ENCODE peak calls at places on chromosomes 3 and 15, in eight cellular contexts. Z is IMR-90, P is mesendoderm, S is islet precursor cell, V is chondrocyte, L is kidney tubule cell, W is lower lobe of right lung, T is globus pallidus. B is an unnamed sample.
A peak's percentile ranks its signal among the peaks of the same experiment; 100 is the strongest.

GRCh38 chr3:122577409-122578028 is at the start of gene PARP15:
- DNase-seq in L (no peak), P (peak; percentile 30), T (no peak), V (no peak), Z (no peak), W (peak; percentile 51), S (no peak), B (no peak)

GRCh38 chr3:59895972-59896371 is 846.1 kb upstream of the CFAP20DC start:
- DNase-seq in T (no peak), Z (no peak), S (no peak), V (no peak), W (no peak), P (no peak), L (no peak), B (no peak)

GRCh38 chr3:24272875-24273274 is 221.8 kb downstream of the THRB start:
- DNase-seq in Z (no peak), T (no peak), V (no peak), S (no peak), L (peak; percentile 72), W (no peak), P (peak; percentile 22), B (no peak)

GRCh38 chr15:35557544-35557943 is 11.6 kb upstream of the DPH6 start:
- DNase-seq in L (peak; percentile 73), P (peak; percentile 66), V (no peak), Z (peak; percentile 90), T (no peak), W (no peak), S (no peak), B (peak; percentile 45)

GRCh38 chr3:49716169-49716568 is 3.3 kb downstream of the AMIGO3 start:
- DNase-seq in Z (no peak), V (no peak), P (no peak), T (no peak), S (peak; percentile 31), W (no peak), L (no peak), B (no peak)

GRCh38 chr3:195065142-195065863 is 205.7 kb downstream of the XXYLT1 start:
- DNase-seq in L (no peak), W (peak; percentile 39), Z (no peak), P (no peak), T (no peak), S (no peak), V (peak; percentile 85), B (no peak)

GRCh38 chr3:102353804-102354203 is 81.0 kb upstream of the ZPLD1 start:
- DNase-seq in S (no peak), Z (no peak), L (no peak), T (no peak), P (no peak), W (no peak), V (no peak), B (no peak)

GRCh38 chr15:44243146-44243545 is 45.4 kb upstream of the GOLM2 start:
- DNase-seq in S (no peak), V (no peak), P (no peak), T (peak; percentile 26), Z (no peak), W (no peak), L (no peak), B (no peak)

GRCh38 chr3:126309861-126310655 is 47.1 kb downstream of the KLF15 start:
- DNase-seq in W (no peak), S (no peak), T (no peak), L (no peak), P (no peak), V (no peak), Z (no peak), B (no peak)

GRCh38 chr15:55741592-55742497 is 1.1 kb downstream of the PRTG start:
- DNase-seq in Z (no peak), W (no peak), T (no peak), V (no peak), P (peak; percentile 67), L (peak; percentile 35), S (no peak), B (no peak)

GRCh38 chr15:41655716-41656115 is 4.5 kb upstream of the MGA start:
- DNase-seq in W (no peak), P (no peak), T (no peak), L (peak; percentile 16), V (no peak), S (no peak), Z (peak; percentile 73), B (no peak)

GRCh38 chr3:149466192-149466591 is 8.3 kb upstream of the TM4SF4 start:
- DNase-seq in L (peak; percentile 83), S (peak; percentile 80), T (no peak), V (no peak), Z (peak; percentile 90), P (peak; percentile 76), W (no peak), B (peak; percentile 74)

GRCh38 chr3:171828852-171829770 is 14.0 kb upstream of the TMEM212 start:
- DNase-seq in V (no peak), W (no peak), Z (no peak), T (no peak), S (no peak), P (no peak), L (no peak), B (no peak)

GRCh38 chr15:65211157-65211982 is at the start of gene CILP:
- DNase-seq in S (no peak), V (no peak), W (no peak), L (no peak), T (no peak), P (no peak), Z (peak; percentile 59), B (no peak)

GRCh38 chr15:71730277-71731144 is 79.8 kb upstream of the NR2E3 start:
- DNase-seq in P (peak; percentile 60), Z (peak; percentile 77), S (peak; percentile 71), L (peak; percentile 66), V (no peak), W (no peak), T (peak; percentile 59), B (peak; percentile 47)

GRCh38 chr3:23884481-23884880 is 32.3 kb downstream of the NKIRAS1 start:
- DNase-seq in Z (no peak), T (no peak), P (peak; percentile 50), W (no peak), L (no peak), V (no peak), S (no peak), B (no peak)

GRCh38 chr3:124627501-124627908 is 102.7 kb upstream of the UMPS start:
- DNase-seq in Z (peak; percentile 10), V (no peak), S (peak; percentile 71), P (peak; percentile 95), L (no peak), W (no peak), T (no peak), B (no peak)

GRCh38 chr3:84978833-84979232 is 20.0 kb downstream of the CADM2 start:
- DNase-seq in S (no peak), T (peak; percentile 58), V (no peak), L (no peak), P (no peak), W (no peak), Z (no peak), B (no peak)

GRCh38 chr15:70778258-70779076 is 15.1 kb upstream of the UACA start:
- DNase-seq in Z (peak; percentile 94), T (no peak), V (no peak), W (no peak), P (no peak), L (peak; percentile 89), S (no peak), B (peak; percentile 71)

GRCh38 chr3:10142707-10143560 is 1.4 kb downstream of the VHL start:
- DNase-seq in T (no peak), V (no peak), W (no peak), S (no peak), P (peak; percentile 30), Z (no peak), L (peak; percentile 26), B (no peak)

GRCh38 chr3:31423522-31423921 is 109.2 kb upstream of the STT3B start:
- DNase-seq in P (no peak), V (no peak), T (no peak), S (peak; percentile 77), Z (peak; percentile 57), L (peak; percentile 66), W (no peak), B (no peak)

GRCh38 chr3:45509768-45510129 is 84.8 kb upstream of the LIMD1 start:
- DNase-seq in L (no peak), P (no peak), V (no peak), S (no peak), W (no peak), T (no peak), Z (no peak), B (no peak)

GRCh38 chr3:14209596-14210280 is 31.1 kb downstream of the LSM3 start:
- DNase-seq in W (no peak), T (no peak), L (no peak), P (no peak), S (peak; percentile 62), Z (peak; percentile 56), V (no peak), B (no peak)

GRCh38 chr3:64957639-64958038 is 269.8 kb upstream of the ADAMTS9 start:
- DNase-seq in L (no peak), P (no peak), Z (no peak), S (no peak), T (no peak), W (no peak), V (no peak), B (no peak)

GRCh38 chr15:76577879-76578512 is 241.4 kb downstream of the ISL2 start:
- DNase-seq in L (no peak), T (no peak), Z (no peak), P (no peak), W (no peak), V (no peak), S (no peak), B (no peak)

GRCh38 chr3:18440053-18440768 is 15.1 kb upstream of the SATB1 start:
- DNase-seq in T (no peak), S (no peak), W (no peak), V (no peak), P (no peak), Z (peak; percentile 17), L (no peak), B (no peak)

GRCh38 chr3:125129512-125129962 is 73.7 kb upstream of the HEG1 start:
- DNase-seq in P (no peak), Z (peak; percentile 99), W (no peak), T (no peak), V (no peak), S (no peak), L (peak; percentile 80), B (peak; percentile 88)

GRCh38 chr15:39919396-39919739 is 698 bp downstream of the GPR176 start:
- DNase-seq in S (no peak), Z (no peak), W (no peak), P (peak; percentile 43), L (no peak), T (no peak), V (no peak), B (no peak)

GRCh38 chr3:143294183-143294582 is 174.6 kb downstream of the CHST2 start:
- DNase-seq in W (no peak), T (no peak), P (no peak), L (no peak), Z (no peak), S (no peak), V (no peak), B (no peak)

GRCh38 chr15:81071705-81072104 is 62.4 kb upstream of the CFAP161 start:
- DNase-seq in T (no peak), S (no peak), L (no peak), V (no peak), W (no peak), P (no peak), Z (no peak), B (no peak)

GRCh38 chr15:50556642-50557371 is 10.3 kb upstream of the USP50 start:
- DNase-seq in S (no peak), P (no peak), V (no peak), W (no peak), Z (no peak), L (no peak), T (no peak), B (no peak)

GRCh38 chr3:14864131-14864530 is 45.4 kb downstream of the FGD5 start:
- DNase-seq in P (no peak), W (no peak), S (no peak), Z (no peak), L (no peak), T (no peak), V (peak; percentile 72), B (no peak)

GRCh38 chr3:68817243-68817642 is 115.1 kb downstream of the TAFA4 start:
- DNase-seq in T (no peak), V (no peak), W (no peak), Z (no peak), L (peak; percentile 72), P (no peak), S (no peak), B (no peak)

GRCh38 chr3:7766530-7766929 is 735.1 kb upstream of the LMCD1 start:
- DNase-seq in V (no peak), W (no peak), L (no peak), S (no peak), Z (no peak), T (no peak), P (no peak), B (no peak)

B was measured in RCC 7860.